ENCODE peak calls at places on chromosomes 11 and 22, in ten cellular contexts. B is body of pancreas, O is uterus, M is HCT116, I is tibial nerve, C is IMR-90, X is heart left ventricle, N is prostate gland, Z is adrenal gland, Y is stomach. T is an unnamed sample.

GRCh38 chr11:121544956-121545355 is 92.2 kb upstream of the SORL1-AS1 start:
- DNase-seq in N (no peak), B (no peak), M (no peak), Y (no peak), O (no peak), X (no peak), C (no peak), I (no peak), Z (no peak), T (no peak)

GRCh38 chr11:104163100-104164027 is 583 bp downstream of the PDGFD start:
- DNase-seq in O (no peak), X (peak), M (no peak), Z (peak), I (no peak), N (no peak), C (peak), B (peak), Y (peak), T (no peak)

GRCh38 chr22:32378703-32379272 is 21.1 kb downstream of the RFPL3 start:
- DNase-seq in B (no peak), M (peak), I (no peak), C (peak), N (no peak), O (no peak), Y (no peak), X (no peak), Z (no peak), T (peak)

GRCh38 chr22:28417426-28417825 is 262.2 kb downstream of the TTC28 start:
- DNase-seq in X (no peak), M (no peak), Z (no peak), Y (no peak), C (no peak), O (no peak), I (no peak), N (no peak), B (no peak), T (no peak)

GRCh38 chr11:130416537-130416896 is 11.9 kb downstream of the ADAMTS8 start:
- DNase-seq in Z (no peak), B (no peak), I (no peak), X (no peak), M (no peak), N (no peak), C (no peak), Y (no peak), O (no peak), T (no peak)

GRCh38 chr11:17102447-17102846 is 25.0 kb upstream of the RPS13 start:
- DNase-seq in B (no peak), N (no peak), O (no peak), M (no peak), X (no peak), C (no peak), Y (no peak), I (no peak), Z (no peak), T (no peak)

GRCh38 chr11:62858201-62858600 is 18.8 kb upstream of the WDR74 start:
- DNase-seq in I (no peak), M (no peak), B (no peak), X (no peak), O (no peak), C (no peak), N (no peak), Y (no peak), Z (no peak), T (no peak)

GRCh38 chr22:50677493-50678217 is 5.0 kb downstream of the SHANK3 start:
- DNase-seq in B (no peak), Y (peak), M (no peak), N (no peak), I (no peak), Z (peak), X (no peak), C (no peak), O (no peak), T (no peak)

GRCh38 chr11:64745219-64745522 is 1.2 kb upstream of the RASGRP2 start:
- DNase-seq in N (no peak), I (peak), Y (peak), B (peak), Z (peak), C (no peak), M (no peak), X (peak), O (peak), T (peak)

GRCh38 chr11:128664286-128664685 is 29.6 kb upstream of the FLI1 start:
- DNase-seq in M (no peak), C (no peak), X (no peak), I (no peak), B (no peak), N (no peak), Y (no peak), Z (no peak), O (no peak), T (no peak)

GRCh38 chr11:88489030-88489429 is 151.5 kb upstream of the CTSC start:
- DNase-seq in Z (no peak), I (no peak), M (no peak), N (no peak), Y (no peak), C (peak), X (no peak), O (no peak), B (no peak), T (no peak)

GRCh38 chr11:15910761-15911160 is 445.6 kb downstream of the SOX6 start:
- DNase-seq in O (no peak), Y (no peak), B (no peak), C (no peak), Z (no peak), I (no peak), M (no peak), X (no peak), N (no peak), T (no peak)

GRCh38 chr11:92854952-92855351 is 114.5 kb upstream of the MTNR1B start:
- DNase-seq in M (no peak), O (no peak), C (no peak), Z (no peak), Y (no peak), B (no peak), I (no peak), X (no peak), N (no peak), T (no peak)

GRCh38 chr11:86954288-86955110 is 696 bp downstream of the FZD4 start:
- DNase-seq in M (no peak), X (peak), Z (no peak), O (peak), I (no peak), B (peak), C (no peak), N (no peak), Y (no peak), T (peak)

GRCh38 chr22:50544746-50545253 is 899 bp upstream of the KLHDC7B start:
- DNase-seq in M (no peak), N (no peak), I (no peak), C (no peak), Y (peak), B (peak), Z (no peak), O (no peak), X (no peak), T (peak)

GRCh38 chr11:63599211-63600122 is 14.8 kb downstream of the PLAAT3 start:
- DNase-seq in O (no peak), M (no peak), Z (peak), B (no peak), N (no peak), I (no peak), X (no peak), C (peak), Y (no peak), T (no peak)

GRCh38 chr11:77019976-77020591 is 14.1 kb upstream of the B3GNT6 start:
- DNase-seq in O (no peak), Z (no peak), X (no peak), M (peak), N (no peak), Y (no peak), I (no peak), C (peak), B (no peak), T (no peak)

GRCh38 chr11:60500276-60500935 is 7.8 kb downstream of the MS4A12 start:
- DNase-seq in N (no peak), O (no peak), B (no peak), Z (no peak), M (no peak), I (no peak), Y (no peak), X (no peak), C (no peak), T (no peak)

GRCh38 chr11:33585564-33585963 is 115.1 kb downstream of the C11orf91 start:
- DNase-seq in N (no peak), Y (no peak), C (no peak), B (no peak), X (no peak), O (no peak), M (no peak), I (no peak), Z (no peak), T (no peak)

GRCh38 chr22:40718250-40719204 is 39.2 kb downstream of the MCHR1 start:
- DNase-seq in Y (no peak), M (no peak), I (no peak), B (no peak), Z (no peak), C (no peak), N (no peak), X (no peak), O (no peak), T (no peak)

GRCh38 chr11:122365545-122366380 is 249.7 kb upstream of the BLID start:
- DNase-seq in I (no peak), N (no peak), C (no peak), Z (no peak), Y (no peak), B (no peak), X (no peak), M (no peak), O (no peak), T (no peak)

GRCh38 chr11:46710821-46711269 is 8.2 kb upstream of the F2 start:
- DNase-seq in N (no peak), O (peak), Y (no peak), X (peak), C (peak), Z (peak), M (no peak), I (peak), B (peak), T (peak)

GRCh38 chr11:20647976-20648565 is 21.3 kb upstream of the NELL1 start:
- DNase-seq in B (peak), Y (peak), O (no peak), I (peak), N (peak), M (peak), Z (peak), X (no peak), C (peak), T (peak)

GRCh38 chr11:120097721-120098385 is 40.1 kb downstream of the TRIM29 start:
- DNase-seq in C (no peak), B (no peak), N (no peak), M (no peak), X (no peak), I (no peak), Z (no peak), Y (no peak), O (no peak), T (no peak)

GRCh38 chr11:70104419-70104818 is 26.3 kb downstream of the ANO1 start:
- DNase-seq in O (no peak), N (no peak), Y (no peak), B (no peak), X (no peak), I (no peak), C (no peak), M (no peak), Z (no peak), T (peak)
- TF ChIP-seq CTCF in O (no peak), N (no peak), Y (no peak), B (no peak), X (no peak), I (no peak), C (no peak), M (no peak), Z (no peak), T (no peak)

GRCh38 chr22:30881361-30882180 is 87.0 kb downstream of the MORC2 start:
- DNase-seq in O (no peak), Y (peak), M (no peak), B (peak), I (no peak), C (no peak), X (peak), Z (peak), N (no peak), T (no peak)
- TF ChIP-seq POLR2A in O (no peak), Y (no peak), M (no peak), B (no peak), I (no peak), C (no peak), X (no peak), Z (no peak), N (no peak), T (no peak)

DNA sequence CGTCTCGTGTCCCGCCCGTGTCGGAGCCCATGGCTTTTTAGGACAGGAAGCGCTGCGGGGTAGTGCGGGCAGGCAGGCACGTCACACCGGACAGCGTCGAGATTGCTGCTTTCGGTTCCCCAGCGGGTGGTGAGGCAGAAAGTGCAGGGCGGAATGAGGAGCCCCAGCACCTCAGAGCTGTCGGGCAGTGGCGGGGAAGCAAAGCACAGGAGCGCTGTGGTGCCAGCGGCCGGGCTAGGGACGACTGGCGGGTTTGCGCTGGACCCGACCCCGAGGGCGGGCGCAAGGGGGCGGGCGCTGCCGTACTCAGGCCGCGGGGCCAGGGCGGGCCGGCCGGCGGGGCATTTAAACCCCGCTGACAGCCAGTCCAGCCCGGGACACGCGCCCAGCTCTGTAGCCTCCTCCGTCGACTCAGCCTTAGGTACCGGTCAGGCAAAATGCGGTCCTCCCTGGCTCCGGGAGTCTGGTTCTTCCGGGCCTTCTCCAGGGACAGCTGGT is at the start of gene SLC37A2:
- DNase-seq in B (peak), Z (peak), O (no peak), Y (peak), I (peak), N (peak), X (peak), C (peak), M (no peak), T (peak)
- TF ChIP-seq CTCF in B (peak), Z (peak), O (peak), Y (peak), I (peak), N (peak), X (peak), C (peak), M (no peak), T (peak)

DNA sequence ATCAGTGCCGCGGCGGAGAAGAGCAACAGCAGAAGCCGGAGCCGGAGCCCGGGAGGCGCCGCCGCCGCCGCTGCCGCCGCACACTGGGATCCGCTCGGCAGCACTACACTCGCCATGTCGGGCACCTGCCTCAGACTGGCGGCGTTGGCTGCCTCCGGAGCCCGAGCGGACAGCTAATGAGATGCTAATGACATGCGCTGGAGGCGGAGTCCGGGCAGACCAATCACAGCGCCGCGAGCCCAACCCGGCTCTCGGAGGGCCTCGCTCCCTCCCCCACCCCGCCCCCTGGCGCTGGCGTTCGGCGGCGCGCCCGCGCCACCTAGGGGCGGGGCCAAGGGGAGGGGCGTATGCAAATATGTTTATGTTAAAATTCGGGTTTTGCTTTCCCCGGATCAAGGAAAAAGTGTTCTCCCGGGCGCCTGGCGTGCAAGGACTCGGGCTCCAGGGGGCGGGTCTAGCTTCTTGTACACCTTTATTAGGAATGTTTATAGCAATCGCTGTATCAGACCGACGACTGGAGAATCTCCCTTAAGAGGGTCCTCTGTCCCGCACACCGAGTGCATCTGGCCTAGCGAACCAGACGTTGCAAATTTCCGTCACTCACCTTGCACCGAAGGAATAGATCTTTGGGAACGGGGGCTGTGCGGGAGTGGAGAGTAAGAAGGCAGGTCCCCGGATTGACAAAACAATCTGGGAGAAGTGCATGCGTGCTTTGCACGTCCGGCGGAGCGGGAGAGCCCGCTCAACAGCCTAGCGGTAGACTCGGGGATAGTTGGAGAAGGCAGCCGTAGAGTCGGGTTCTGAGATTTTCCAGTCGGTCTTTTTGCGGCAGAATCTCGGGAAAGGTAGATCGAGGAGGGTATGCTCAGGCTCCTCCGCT is at the start of gene CADM1:
- DNase-seq in Z (peak), B (peak), X (peak), O (peak), M (no peak), Y (peak), C (peak), N (peak), I (peak), T (peak)
- TF ChIP-seq POLR2A in Z (peak), B (peak), X (peak), O (peak), M (no peak), Y (no peak), C (peak), N (peak), I (peak), T (peak)

DNA sequence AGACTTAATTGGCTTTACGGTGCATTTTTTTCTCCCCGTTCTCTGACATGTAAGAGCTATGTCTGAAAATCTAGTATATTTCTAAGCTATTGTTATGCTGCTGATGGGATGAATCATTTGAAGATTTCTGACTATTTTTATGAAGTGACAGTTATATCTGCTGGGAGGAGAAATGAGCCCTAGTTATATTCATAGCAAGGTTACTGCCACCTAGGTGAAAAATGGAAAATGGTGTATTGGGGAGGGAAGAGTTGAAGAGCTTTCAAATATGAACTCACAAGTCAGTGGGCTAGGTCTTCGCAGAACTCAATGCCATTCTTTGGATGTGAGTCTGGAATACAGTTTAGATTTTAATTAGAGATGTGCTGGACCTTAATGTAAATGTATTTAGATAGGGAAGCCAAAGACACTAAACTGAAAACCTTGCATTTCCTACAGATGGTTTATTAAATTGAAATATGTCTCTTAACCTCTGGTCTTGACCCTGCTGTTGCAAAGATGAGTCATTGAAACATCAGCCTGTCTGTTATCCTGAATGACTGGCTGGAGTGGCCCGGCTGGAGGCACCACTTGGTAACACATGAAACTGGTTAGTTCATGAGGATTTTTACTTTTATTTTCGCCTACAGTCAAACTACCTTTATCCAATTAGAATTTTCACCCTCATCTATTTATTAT is 293.7 kb downstream of the DDX10 start:
- DNase-seq in I (no peak), C (peak), Y (no peak), Z (peak), O (no peak), N (no peak), X (no peak), B (no peak), M (no peak), T (no peak)
- TF ChIP-seq CTCF in I (no peak), C (no peak), Y (no peak), Z (no peak), O (no peak), N (no peak), X (no peak), B (no peak), M (no peak), T (no peak)